ENCODE peak calls at places on chromosomes 13 and 19, in six cellular contexts. One of them, this sample, is unnamed.

GRCh38 chr19:31818740-31819228 is 469.5 kb upstream of the TSHZ3 start:
- DNase-seq in CD8-positive, alpha-beta T cell: no peak
- DNase-seq in AG04449: no peak
- DNase-seq in fibroblast of the aortic adventitia: no peak
- DNase-seq in fibroblast of mammary gland: no peak
- DNase-seq in uterus: no peak
- DNase-seq in this sample: no peak

GRCh38 chr19:7482584-7483439 is 6.0 kb downstream of the PEX11G start:
- DNase-seq in CD8-positive, alpha-beta T cell: no peak
- DNase-seq in AG04449: no peak
- DNase-seq in fibroblast of the aortic adventitia: no peak
- DNase-seq in fibroblast of mammary gland: no peak
- DNase-seq in uterus: no peak
- DNase-seq in this sample: no peak

GRCh38 chr13:30787747-30788535 is 52.6 kb downstream of the ALOX5AP start:
- DNase-seq in CD8-positive, alpha-beta T cell: no peak
- DNase-seq in AG04449: no peak
- DNase-seq in fibroblast of the aortic adventitia: no peak
- DNase-seq in fibroblast of mammary gland: peak; percentile 67
- DNase-seq in uterus: no peak
- DNase-seq in this sample: no peak

GRCh38 chr13:24053505-24054251 is 106.8 kb upstream of the SPATA13 start:
- DNase-seq in CD8-positive, alpha-beta T cell: peak; percentile 67
- DNase-seq in AG04449: no peak
- DNase-seq in fibroblast of the aortic adventitia: peak; percentile 65
- DNase-seq in fibroblast of mammary gland: peak; percentile 69
- DNase-seq in uterus: peak; percentile 58
- DNase-seq in this sample: no peak

GRCh38 chr19:49896863-49897621 is at the start of gene IL4I1:
- DNase-seq in CD8-positive, alpha-beta T cell: peak; percentile 73
- DNase-seq in AG04449: no peak
- DNase-seq in fibroblast of the aortic adventitia: peak; percentile 42
- DNase-seq in fibroblast of mammary gland: no peak
- DNase-seq in uterus: no peak
- DNase-seq in this sample: no peak

GRCh38 chr13:40922437-40923040 is 96.6 kb downstream of the ELF1 start:
- DNase-seq in CD8-positive, alpha-beta T cell: no peak
- DNase-seq in AG04449: no peak
- DNase-seq in fibroblast of the aortic adventitia: no peak
- DNase-seq in fibroblast of mammary gland: no peak
- DNase-seq in uterus: peak; percentile 20
- DNase-seq in this sample: no peak

GRCh38 chr19:47414469-47414868 is 4.9 kb downstream of the MEIS3 start:
- DNase-seq in CD8-positive, alpha-beta T cell: no peak
- DNase-seq in AG04449: no peak
- DNase-seq in fibroblast of the aortic adventitia: no peak
- DNase-seq in fibroblast of mammary gland: no peak
- DNase-seq in uterus: no peak
- DNase-seq in this sample: no peak

GRCh38 chr13:99332456-99332855 is 25.3 kb upstream of the GPR183 start:
- DNase-seq in CD8-positive, alpha-beta T cell: no peak
- DNase-seq in AG04449: no peak
- DNase-seq in fibroblast of the aortic adventitia: no peak
- DNase-seq in fibroblast of mammary gland: no peak
- DNase-seq in uterus: no peak
- DNase-seq in this sample: no peak

GRCh38 chr13:111275382-111275781 is 45.1 kb upstream of the TEX29 start:
- DNase-seq in CD8-positive, alpha-beta T cell: no peak
- DNase-seq in AG04449: no peak
- DNase-seq in fibroblast of the aortic adventitia: no peak
- DNase-seq in fibroblast of mammary gland: no peak
- DNase-seq in uterus: no peak
- DNase-seq in this sample: no peak

GRCh38 chr13:108077284-108077683 is 138.1 kb downstream of the LIG4 start:
- DNase-seq in CD8-positive, alpha-beta T cell: no peak
- DNase-seq in AG04449: no peak
- DNase-seq in fibroblast of the aortic adventitia: no peak
- DNase-seq in fibroblast of mammary gland: no peak
- DNase-seq in uterus: no peak
- DNase-seq in this sample: no peak

GRCh38 chr19:2550431-2551171 is 74.7 kb downstream of the GADD45B start:
- DNase-seq in CD8-positive, alpha-beta T cell: no peak
- DNase-seq in AG04449: no peak
- DNase-seq in fibroblast of the aortic adventitia: no peak
- DNase-seq in fibroblast of mammary gland: no peak
- DNase-seq in uterus: no peak
- DNase-seq in this sample: no peak

GRCh38 chr19:30228113-30228725 is 144.0 kb upstream of the ZNF536 start:
- DNase-seq in CD8-positive, alpha-beta T cell: no peak
- DNase-seq in AG04449: no peak
- DNase-seq in fibroblast of the aortic adventitia: no peak
- DNase-seq in fibroblast of mammary gland: no peak
- DNase-seq in uterus: no peak
- DNase-seq in this sample: no peak

GRCh38 chr19:40576585-40577451 is at the start of gene SHKBP1:
- DNase-seq in CD8-positive, alpha-beta T cell: peak; percentile 95
- DNase-seq in AG04449: peak; percentile 56
- DNase-seq in fibroblast of the aortic adventitia: peak; percentile 95
- DNase-seq in fibroblast of mammary gland: peak; percentile 94
- DNase-seq in uterus: peak; percentile 96
- DNase-seq in this sample: peak; percentile 95

GRCh38 chr19:34452671-34453253 is 24.6 kb downstream of the UBA2 start:
- DNase-seq in CD8-positive, alpha-beta T cell: no peak
- DNase-seq in AG04449: peak; percentile 31
- DNase-seq in fibroblast of the aortic adventitia: no peak
- DNase-seq in fibroblast of mammary gland: no peak
- DNase-seq in uterus: no peak
- DNase-seq in this sample: no peak

GRCh38 chr13:90721937-90722336 is 625.5 kb upstream of the MIR17HG start:
- DNase-seq in CD8-positive, alpha-beta T cell: no peak
- DNase-seq in AG04449: no peak
- DNase-seq in fibroblast of the aortic adventitia: no peak
- DNase-seq in fibroblast of mammary gland: no peak
- DNase-seq in uterus: no peak
- DNase-seq in this sample: no peak

GRCh38 chr19:40702337-40703012 is 12.0 kb upstream of the NUMBL start:
- DNase-seq in CD8-positive, alpha-beta T cell: no peak
- DNase-seq in AG04449: no peak
- DNase-seq in fibroblast of the aortic adventitia: peak; percentile 36
- DNase-seq in fibroblast of mammary gland: no peak
- DNase-seq in uterus: peak; percentile 71
- DNase-seq in this sample: no peak

GRCh38 chr19:36528921-36529518 is 949 bp upstream of the ZNF260 start:
- DNase-seq in CD8-positive, alpha-beta T cell: peak; percentile 25
- DNase-seq in AG04449: no peak
- DNase-seq in fibroblast of the aortic adventitia: no peak
- DNase-seq in fibroblast of mammary gland: no peak
- DNase-seq in uterus: no peak
- DNase-seq in this sample: no peak

GRCh38 chr13:46926856-46927625 is 30.2 kb upstream of the HTR2A start:
- DNase-seq in CD8-positive, alpha-beta T cell: no peak
- DNase-seq in AG04449: no peak
- DNase-seq in fibroblast of the aortic adventitia: peak; percentile 41
- DNase-seq in fibroblast of mammary gland: peak; percentile 57
- DNase-seq in uterus: no peak
- DNase-seq in this sample: no peak

GRCh38 chr19:13117772-13118423 is at the start of gene NACC1:
- DNase-seq in CD8-positive, alpha-beta T cell: peak; percentile 87
- DNase-seq in AG04449: no peak
- DNase-seq in fibroblast of the aortic adventitia: peak; percentile 85
- DNase-seq in fibroblast of mammary gland: peak; percentile 82
- DNase-seq in uterus: peak; percentile 84
- DNase-seq in this sample: peak; percentile 90

GRCh38 chr13:77506874-77507273 is 28.6 kb upstream of the SCEL start:
- DNase-seq in CD8-positive, alpha-beta T cell: no peak
- DNase-seq in AG04449: no peak
- DNase-seq in fibroblast of the aortic adventitia: peak; percentile 15
- DNase-seq in fibroblast of mammary gland: peak; percentile 25
- DNase-seq in uterus: no peak
- DNase-seq in this sample: no peak
- H3K4me3 ChIP-seq in CD8-positive, alpha-beta T cell: no peak overlapping the region
- H3K4me3 ChIP-seq in AG04449: no peak overlapping the region
- H3K4me3 ChIP-seq in fibroblast of the aortic adventitia: no peak overlapping the region
- H3K4me3 ChIP-seq in fibroblast of mammary gland: no peak overlapping the region
- H3K4me3 ChIP-seq in uterus: no peak overlapping the region
- H3K4me3 ChIP-seq in this sample: no peak overlapping the region

DNA sequence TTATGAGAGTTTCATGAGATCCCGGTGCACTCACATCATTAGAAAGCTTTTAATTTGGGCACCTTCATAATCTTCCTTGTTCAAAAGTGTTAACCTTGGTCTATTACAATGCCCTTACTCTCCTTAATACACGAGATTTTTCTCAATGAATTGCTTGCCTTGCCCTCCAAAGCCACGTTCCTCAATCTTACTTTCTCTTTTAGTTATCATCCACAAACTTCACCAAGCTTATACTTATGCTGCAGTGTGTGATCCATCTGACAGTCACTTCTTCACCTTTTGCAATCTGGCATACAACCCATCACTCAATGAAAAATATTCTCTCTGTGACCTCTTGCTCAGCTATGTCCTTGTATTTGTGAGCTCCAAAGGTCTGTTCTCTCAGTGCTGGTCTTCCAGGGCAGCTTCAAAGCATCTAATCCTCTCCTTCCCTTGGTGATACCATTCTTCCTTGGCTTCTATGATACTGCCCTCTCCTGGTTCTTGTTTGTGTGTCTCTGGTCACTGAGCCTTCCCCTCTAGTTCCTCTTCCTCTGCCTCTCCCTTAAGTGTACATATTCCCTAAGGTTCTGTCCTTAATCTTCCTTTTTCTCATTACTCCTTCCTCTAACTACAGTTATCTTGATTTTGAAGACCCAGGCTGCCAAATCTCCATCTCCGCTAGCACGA is 202.2 kb upstream of the STARD13 start:
- DNase-seq in CD8-positive, alpha-beta T cell: no peak
- DNase-seq in AG04449: no peak
- DNase-seq in fibroblast of the aortic adventitia: peak; percentile 80
- DNase-seq in fibroblast of mammary gland: peak; percentile 74
- DNase-seq in uterus: peak; percentile 19
- DNase-seq in this sample: no peak
- H3K4me3 ChIP-seq in CD8-positive, alpha-beta T cell: no peak overlapping the region
- H3K4me3 ChIP-seq in AG04449: no peak overlapping the region
- H3K4me3 ChIP-seq in fibroblast of the aortic adventitia: peak overlapping the region; percentile 47
- H3K4me3 ChIP-seq in fibroblast of mammary gland: no peak overlapping the region
- H3K4me3 ChIP-seq in uterus: peak overlapping the region; percentile 8
- H3K4me3 ChIP-seq in this sample: peak overlapping the region; percentile 61

GRCh38 chr13:44648392-44649117 is 72.4 kb upstream of the TSC22D1 start:
- DNase-seq in CD8-positive, alpha-beta T cell: no peak
- DNase-seq in AG04449: no peak
- DNase-seq in fibroblast of the aortic adventitia: no peak
- DNase-seq in fibroblast of mammary gland: peak; percentile 56
- DNase-seq in uterus: no peak
- DNase-seq in this sample: no peak
- H3K4me3 ChIP-seq in CD8-positive, alpha-beta T cell: no peak overlapping the region
- H3K4me3 ChIP-seq in AG04449: no peak overlapping the region
- H3K4me3 ChIP-seq in fibroblast of the aortic adventitia: no peak overlapping the region
- H3K4me3 ChIP-seq in fibroblast of mammary gland: no peak overlapping the region
- H3K4me3 ChIP-seq in uterus: no peak overlapping the region
- H3K4me3 ChIP-seq in this sample: no peak overlapping the region

GRCh38 chr19:18980432-18981020 is 39.5 kb upstream of the HOMER3 start:
- DNase-seq in CD8-positive, alpha-beta T cell: no peak
- DNase-seq in AG04449: no peak
- DNase-seq in fibroblast of the aortic adventitia: no peak
- DNase-seq in fibroblast of mammary gland: no peak
- DNase-seq in uterus: no peak
- DNase-seq in this sample: no peak

GRCh38 chr19:18978616-18979015 is 37.6 kb upstream of the HOMER3 start:
- DNase-seq in CD8-positive, alpha-beta T cell: no peak
- DNase-seq in AG04449: no peak
- DNase-seq in fibroblast of the aortic adventitia: no peak
- DNase-seq in fibroblast of mammary gland: no peak
- DNase-seq in uterus: no peak
- DNase-seq in this sample: no peak

GRCh38 chr19:18985257-18985656 is 44.2 kb upstream of the HOMER3 start:
- DNase-seq in CD8-positive, alpha-beta T cell: no peak
- DNase-seq in AG04449: no peak
- DNase-seq in fibroblast of the aortic adventitia: peak; percentile 68
- DNase-seq in fibroblast of mammary gland: no peak
- DNase-seq in uterus: no peak
- DNase-seq in this sample: no peak

GRCh38 chr19:18984251-18984650 is 43.2 kb upstream of the HOMER3 start:
- DNase-seq in CD8-positive, alpha-beta T cell: no peak
- DNase-seq in AG04449: no peak
- DNase-seq in fibroblast of the aortic adventitia: no peak
- DNase-seq in fibroblast of mammary gland: no peak
- DNase-seq in uterus: no peak
- DNase-seq in this sample: no peak

GRCh38 chr19:18982669-18983068 is 41.7 kb upstream of the HOMER3 start:
- DNase-seq in CD8-positive, alpha-beta T cell: no peak
- DNase-seq in AG04449: no peak
- DNase-seq in fibroblast of the aortic adventitia: no peak
- DNase-seq in fibroblast of mammary gland: no peak
- DNase-seq in uterus: no peak
- DNase-seq in this sample: no peak
- H3K4me3 ChIP-seq in CD8-positive, alpha-beta T cell: no peak overlapping the region
- H3K4me3 ChIP-seq in AG04449: no peak overlapping the region
- H3K4me3 ChIP-seq in fibroblast of the aortic adventitia: no peak overlapping the region
- H3K4me3 ChIP-seq in fibroblast of mammary gland: no peak overlapping the region
- H3K4me3 ChIP-seq in uterus: no peak overlapping the region
- H3K4me3 ChIP-seq in this sample: no peak overlapping the region

This sample was measured in coronary artery.